ENCODE peak calls at places on chromosome 9, in nine cellular contexts. One of them, this sample, is unnamed.

GRCh38 chr9:108211576-108211975 is 644.2 kb downstream of the ACTL7B start:
- DNase-seq in BE2C: no peak
- DNase-seq in gastrocnemius medialis: no peak
- DNase-seq in left lung: no peak
- DNase-seq in pancreas: no peak
- DNase-seq in cardiac muscle cell: no peak
- DNase-seq in spleen: no peak
- DNase-seq in GM23338: no peak
- DNase-seq in neural progenitor cell: no peak
- DNase-seq in this sample: no peak

GRCh38 chr9:13815001-13815400 is 498.9 kb downstream of the NFIB start:
- DNase-seq in BE2C: no peak
- DNase-seq in gastrocnemius medialis: no peak
- DNase-seq in left lung: no peak
- DNase-seq in pancreas: no peak
- DNase-seq in cardiac muscle cell: no peak
- DNase-seq in spleen: no peak
- DNase-seq in GM23338: no peak
- DNase-seq in neural progenitor cell: no peak
- DNase-seq in this sample: no peak

GRCh38 chr9:34540826-34541225 is 18.0 kb upstream of the ENHO start:
- DNase-seq in BE2C: peak; percentile 61
- DNase-seq in gastrocnemius medialis: no peak
- DNase-seq in left lung: no peak
- DNase-seq in pancreas: no peak
- DNase-seq in cardiac muscle cell: peak; percentile 65
- DNase-seq in spleen: no peak
- DNase-seq in GM23338: no peak
- DNase-seq in neural progenitor cell: no peak
- DNase-seq in this sample: no peak

GRCh38 chr9:89144242-89144641 is 34.4 kb downstream of the SHC3 start:
- DNase-seq in BE2C: no peak
- DNase-seq in gastrocnemius medialis: no peak
- DNase-seq in left lung: no peak
- DNase-seq in pancreas: no peak
- DNase-seq in cardiac muscle cell: no peak
- DNase-seq in spleen: no peak
- DNase-seq in GM23338: peak; percentile 45
- DNase-seq in neural progenitor cell: no peak
- DNase-seq in this sample: no peak

GRCh38 chr9:115969096-115969495 is 184.5 kb upstream of the PAPPA start:
- DNase-seq in BE2C: no peak
- DNase-seq in gastrocnemius medialis: no peak
- DNase-seq in left lung: no peak
- DNase-seq in pancreas: no peak
- DNase-seq in cardiac muscle cell: peak; percentile 63
- DNase-seq in spleen: no peak
- DNase-seq in GM23338: no peak
- DNase-seq in neural progenitor cell: no peak
- DNase-seq in this sample: no peak

GRCh38 chr9:18256574-18256973 is 217.4 kb upstream of the ADAMTSL1 start:
- DNase-seq in BE2C: no peak
- DNase-seq in gastrocnemius medialis: no peak
- DNase-seq in left lung: no peak
- DNase-seq in pancreas: no peak
- DNase-seq in cardiac muscle cell: peak; percentile 58
- DNase-seq in spleen: no peak
- DNase-seq in GM23338: peak; percentile 17
- DNase-seq in neural progenitor cell: no peak
- DNase-seq in this sample: no peak

GRCh38 chr9:112308576-112308975 is 24.8 kb downstream of the PTBP3 start:
- DNase-seq in BE2C: no peak
- DNase-seq in gastrocnemius medialis: no peak
- DNase-seq in left lung: no peak
- DNase-seq in pancreas: no peak
- DNase-seq in cardiac muscle cell: no peak
- DNase-seq in spleen: no peak
- DNase-seq in GM23338: peak; percentile 43
- DNase-seq in neural progenitor cell: peak; percentile 79
- DNase-seq in this sample: no peak

GRCh38 chr9:2337131-2337530 is 284.5 kb upstream of the VLDLR start:
- DNase-seq in BE2C: no peak
- DNase-seq in gastrocnemius medialis: no peak
- DNase-seq in left lung: no peak
- DNase-seq in pancreas: no peak
- DNase-seq in cardiac muscle cell: no peak
- DNase-seq in spleen: no peak
- DNase-seq in GM23338: no peak
- DNase-seq in neural progenitor cell: no peak
- DNase-seq in this sample: no peak

GRCh38 chr9:116959775-116960174 is 272.7 kb downstream of the TRIM32 start:
- DNase-seq in BE2C: peak; percentile 83
- DNase-seq in gastrocnemius medialis: no peak
- DNase-seq in left lung: no peak
- DNase-seq in pancreas: no peak
- DNase-seq in cardiac muscle cell: no peak
- DNase-seq in spleen: no peak
- DNase-seq in GM23338: peak; percentile 62
- DNase-seq in neural progenitor cell: peak; percentile 90
- DNase-seq in this sample: peak; percentile 71

GRCh38 chr9:33344145-33344544 is 53.8 kb downstream of the NFX1 start:
- DNase-seq in BE2C: no peak
- DNase-seq in gastrocnemius medialis: no peak
- DNase-seq in left lung: no peak
- DNase-seq in pancreas: no peak
- DNase-seq in cardiac muscle cell: no peak
- DNase-seq in spleen: no peak
- DNase-seq in GM23338: no peak
- DNase-seq in neural progenitor cell: no peak
- DNase-seq in this sample: no peak

GRCh38 chr9:133353548-133353947 is 2.7 kb downstream of the SURF1 start:
- DNase-seq in BE2C: no peak
- DNase-seq in gastrocnemius medialis: no peak
- DNase-seq in left lung: no peak
- DNase-seq in pancreas: no peak
- DNase-seq in cardiac muscle cell: no peak
- DNase-seq in spleen: no peak
- DNase-seq in GM23338: no peak
- DNase-seq in neural progenitor cell: no peak
- DNase-seq in this sample: no peak

GRCh38 chr9:133354766-133355165 is 1.5 kb downstream of the SURF1 start:
- DNase-seq in BE2C: no peak
- DNase-seq in gastrocnemius medialis: no peak
- DNase-seq in left lung: no peak
- DNase-seq in pancreas: no peak
- DNase-seq in cardiac muscle cell: no peak
- DNase-seq in spleen: no peak
- DNase-seq in GM23338: no peak
- DNase-seq in neural progenitor cell: no peak
- DNase-seq in this sample: no peak

GRCh38 chr9:133357656-133358055 is 1.3 kb downstream of the SURF2 start:
- DNase-seq in BE2C: no peak
- DNase-seq in gastrocnemius medialis: no peak
- DNase-seq in left lung: no peak
- DNase-seq in pancreas: no peak
- DNase-seq in cardiac muscle cell: no peak
- DNase-seq in spleen: no peak
- DNase-seq in GM23338: no peak
- DNase-seq in neural progenitor cell: no peak
- DNase-seq in this sample: no peak

GRCh38 chr9:133355881-133356357 is 368 bp downstream of the SURF1 start:
- DNase-seq in BE2C: no peak
- DNase-seq in gastrocnemius medialis: no peak
- DNase-seq in left lung: no peak
- DNase-seq in pancreas: no peak
- DNase-seq in cardiac muscle cell: no peak
- DNase-seq in spleen: no peak
- DNase-seq in GM23338: peak; percentile 51
- DNase-seq in neural progenitor cell: no peak
- DNase-seq in this sample: no peak

DNA sequence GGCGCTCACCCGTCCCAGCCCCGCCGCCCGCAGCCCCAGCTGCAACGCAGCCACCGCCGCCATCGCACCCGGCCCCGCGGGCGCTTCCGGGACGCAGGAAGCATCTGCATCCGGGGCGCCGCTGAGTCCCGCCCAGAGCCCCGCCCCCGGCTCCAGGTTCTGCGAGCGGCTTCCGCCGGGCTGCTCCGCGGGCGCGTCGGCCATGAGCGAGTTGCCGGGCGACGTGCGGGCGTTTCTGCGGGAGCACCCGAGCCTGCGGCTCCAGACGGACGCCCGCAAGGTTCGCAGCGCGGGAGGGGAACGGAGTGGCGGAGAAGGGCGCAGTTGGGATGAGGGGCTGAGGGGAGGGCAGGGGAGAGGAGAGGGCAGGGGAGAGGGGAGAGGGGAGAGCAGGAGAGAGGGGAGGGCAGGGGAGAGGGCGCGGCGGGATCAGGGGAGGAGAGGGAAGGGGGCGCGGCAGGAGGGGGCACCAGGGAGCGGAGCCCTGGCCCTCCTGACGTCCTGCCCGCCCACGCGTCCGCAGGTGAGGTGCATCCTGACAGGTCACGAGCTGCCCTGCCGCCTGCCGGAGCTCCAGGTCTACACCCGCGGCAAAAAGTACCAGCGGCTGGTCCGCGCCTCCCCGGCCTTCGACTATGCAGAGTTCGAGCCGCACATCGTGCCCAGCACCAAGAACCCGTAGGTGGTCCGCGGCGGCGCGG is at the start of the genes SURF1 and SURF2:
- DNase-seq in BE2C: peak; percentile 96
- DNase-seq in gastrocnemius medialis: peak; percentile 73
- DNase-seq in left lung: peak; percentile 89
- DNase-seq in pancreas: peak; percentile 89
- DNase-seq in cardiac muscle cell: peak; percentile 81
- DNase-seq in spleen: peak; percentile 98
- DNase-seq in GM23338: peak; percentile 95
- DNase-seq in neural progenitor cell: peak; percentile 95
- DNase-seq in this sample: peak; percentile 90
- TF ChIP-seq CTCF in BE2C: no peak
- TF ChIP-seq CTCF in gastrocnemius medialis: no peak
- TF ChIP-seq CTCF in left lung: no peak
- TF ChIP-seq CTCF in pancreas: no peak
- TF ChIP-seq CTCF in cardiac muscle cell: no peak
- TF ChIP-seq CTCF in spleen: no peak
- TF ChIP-seq CTCF in GM23338: no peak
- TF ChIP-seq CTCF in neural progenitor cell: no peak
- TF ChIP-seq CTCF in this sample: peak; percentile 42

GRCh38 chr9:135696446-135696845 is 2.8 kb downstream of the SOHLH1 start:
- DNase-seq in BE2C: no peak
- DNase-seq in gastrocnemius medialis: no peak
- DNase-seq in left lung: no peak
- DNase-seq in pancreas: no peak
- DNase-seq in cardiac muscle cell: no peak
- DNase-seq in spleen: no peak
- DNase-seq in GM23338: no peak
- DNase-seq in neural progenitor cell: no peak
- DNase-seq in this sample: no peak
- H3K27me3 ChIP-seq in BE2C: no peaks in the 10 kb centered on the region
- H3K27me3 ChIP-seq in gastrocnemius medialis: no peaks in the 10 kb centered on the region
- H3K27me3 ChIP-seq in left lung: peaks cover under 1% of the 10 kb centered on the region
- H3K27me3 ChIP-seq in pancreas: no peaks in the 10 kb centered on the region
- H3K27me3 ChIP-seq in cardiac muscle cell: peaks cover 11% of the 10 kb centered on the region
- H3K27me3 ChIP-seq in spleen: no peaks in the 10 kb centered on the region
- H3K27me3 ChIP-seq in GM23338: peaks cover 3% of the 10 kb centered on the region
- H3K27me3 ChIP-seq in neural progenitor cell: peaks cover 7% of the 10 kb centered on the region
- H3K27me3 ChIP-seq in this sample: no peaks in the 10 kb centered on the region

DNA sequence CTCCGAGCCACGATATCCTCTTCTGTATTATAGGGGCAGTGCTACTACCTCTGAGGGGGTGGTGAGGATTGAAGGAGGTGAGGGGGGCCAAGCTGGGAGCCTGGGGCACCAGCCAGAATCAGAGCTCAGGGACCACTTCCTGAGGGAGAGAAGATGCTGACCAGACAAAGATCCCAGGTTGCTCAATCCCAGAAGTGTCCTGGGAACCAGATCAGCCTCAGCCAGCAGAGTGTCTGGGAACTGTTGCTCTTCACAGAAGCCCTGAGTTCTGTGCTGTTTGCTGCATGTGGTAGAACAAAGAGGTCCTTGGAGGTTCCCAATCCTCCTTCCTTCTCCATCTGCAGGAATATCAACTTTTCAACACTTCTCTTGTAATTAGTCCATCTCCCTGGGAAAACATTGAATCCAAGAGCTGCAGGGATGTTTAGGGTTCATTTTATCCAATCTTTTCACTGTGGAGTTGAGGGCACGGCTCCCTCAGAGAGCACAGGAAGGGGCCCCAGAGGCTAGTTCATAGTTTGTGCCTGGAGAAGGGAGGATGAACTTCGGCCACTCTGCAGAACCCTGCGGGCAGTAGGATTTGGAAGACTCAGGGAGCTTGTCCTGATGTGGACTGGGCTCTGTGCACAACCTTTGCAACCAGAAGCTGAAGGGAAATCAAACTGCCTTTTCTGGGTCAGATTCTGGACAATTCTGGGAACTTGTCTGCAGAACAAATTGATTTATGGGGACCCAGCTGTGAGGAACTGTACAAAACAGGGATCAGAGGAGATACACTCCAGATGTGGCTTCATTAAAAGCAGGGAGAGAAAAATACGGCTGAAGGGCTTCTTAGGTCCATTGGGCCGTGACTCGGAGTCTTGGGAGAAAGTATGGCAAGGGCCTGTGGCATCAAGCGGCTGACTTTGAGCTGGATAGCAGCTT is 57.0 kb downstream of the GALNT12 start:
- DNase-seq in BE2C: no peak
- DNase-seq in gastrocnemius medialis: peak; percentile 31
- DNase-seq in left lung: no peak
- DNase-seq in pancreas: no peak
- DNase-seq in cardiac muscle cell: peak; percentile 63
- DNase-seq in spleen: no peak
- DNase-seq in GM23338: no peak
- DNase-seq in neural progenitor cell: no peak
- DNase-seq in this sample: no peak
- H3K4me3 ChIP-seq in BE2C: no peak overlapping the region
- H3K4me3 ChIP-seq in gastrocnemius medialis: no peak overlapping the region
- H3K4me3 ChIP-seq in left lung: no peak overlapping the region
- H3K4me3 ChIP-seq in pancreas: no peak overlapping the region
- H3K4me3 ChIP-seq in cardiac muscle cell: no peak overlapping the region
- H3K4me3 ChIP-seq in spleen: no peak overlapping the region
- H3K4me3 ChIP-seq in GM23338: no peak overlapping the region
- H3K4me3 ChIP-seq in neural progenitor cell: no peak overlapping the region
- H3K4me3 ChIP-seq in this sample: no peak overlapping the region

GRCh38 chr9:133342570-133342969 is 5.4 kb downstream of the MED22 start:
- DNase-seq in BE2C: peak; percentile 74
- DNase-seq in gastrocnemius medialis: no peak
- DNase-seq in left lung: no peak
- DNase-seq in pancreas: peak; percentile 11
- DNase-seq in cardiac muscle cell: no peak
- DNase-seq in spleen: peak; percentile 67
- DNase-seq in GM23338: peak; percentile 55
- DNase-seq in neural progenitor cell: no peak
- DNase-seq in this sample: no peak
- TF ChIP-seq CTCF in BE2C: peak; percentile 51
- TF ChIP-seq CTCF in gastrocnemius medialis: no peak
- TF ChIP-seq CTCF in left lung: no peak
- TF ChIP-seq CTCF in pancreas: no peak
- TF ChIP-seq CTCF in cardiac muscle cell: no peak
- TF ChIP-seq CTCF in spleen: no peak
- TF ChIP-seq CTCF in GM23338: no peak
- TF ChIP-seq CTCF in neural progenitor cell: no peak
- TF ChIP-seq CTCF in this sample: peak; percentile 26